ENCODE peak calls at places on chromosome 13, in six cellular contexts. One of them, this sample, is unnamed.

GRCh38 chr13:40668335-40668734 is 1.9 kb upstream of the FOXO1 start:
- DNase-seq in activated naive CD4-positive, alpha-beta T cell treated with Interleukin-2 at 50 U/mL for 16 hours: peak; percentile 33
- DNase-seq in SW 1271: no peak
- DNase-seq in CD4-positive, alpha-beta memory T cell: peak; percentile 33
- DNase-seq in Right ventricle myocardium superior: peak; percentile 67
- DNase-seq in iPS DF 19.7: no peak
- DNase-seq in this sample: no peak

GRCh38 chr13:94020833-94021232 is 458.6 kb downstream of the DCT start:
- DNase-seq in activated naive CD4-positive, alpha-beta T cell treated with Interleukin-2 at 50 U/mL for 16 hours: no peak
- DNase-seq in CD4-positive, alpha-beta memory T cell: no peak
- DNase-seq in SW 1271: no peak
- DNase-seq in Right ventricle myocardium superior: no peak
- DNase-seq in iPS DF 19.7: no peak
- DNase-seq in this sample: no peak

GRCh38 chr13:74575729-74576125 is 441.5 kb upstream of the KLF12 start:
- DNase-seq in SW 1271: no peak
- DNase-seq in iPS DF 19.7: peak; percentile 15
- DNase-seq in CD4-positive, alpha-beta memory T cell: peak; percentile 54
- DNase-seq in activated naive CD4-positive, alpha-beta T cell treated with Interleukin-2 at 50 U/mL for 16 hours: peak; percentile 46
- DNase-seq in Right ventricle myocardium superior: peak; percentile 91
- DNase-seq in this sample: no peak

GRCh38 chr13:77143325-77143907 is 116.5 kb upstream of the FBXL3 start:
- DNase-seq in activated naive CD4-positive, alpha-beta T cell treated with Interleukin-2 at 50 U/mL for 16 hours: no peak
- DNase-seq in SW 1271: no peak
- DNase-seq in Right ventricle myocardium superior: no peak
- DNase-seq in iPS DF 19.7: no peak
- DNase-seq in CD4-positive, alpha-beta memory T cell: no peak
- DNase-seq in this sample: no peak

GRCh38 chr13:29654807-29655547 is 59.5 kb upstream of the SLC7A1 start:
- DNase-seq in Right ventricle myocardium superior: no peak
- DNase-seq in CD4-positive, alpha-beta memory T cell: no peak
- DNase-seq in activated naive CD4-positive, alpha-beta T cell treated with Interleukin-2 at 50 U/mL for 16 hours: no peak
- DNase-seq in SW 1271: no peak
- DNase-seq in iPS DF 19.7: no peak
- DNase-seq in this sample: no peak

GRCh38 chr13:106038752-106039151 is 496.7 kb downstream of the EFNB2 start:
- DNase-seq in Right ventricle myocardium superior: no peak
- DNase-seq in SW 1271: no peak
- DNase-seq in activated naive CD4-positive, alpha-beta T cell treated with Interleukin-2 at 50 U/mL for 16 hours: no peak
- DNase-seq in iPS DF 19.7: no peak
- DNase-seq in CD4-positive, alpha-beta memory T cell: no peak
- DNase-seq in this sample: no peak

GRCh38 chr13:112487127-112487517 is 100.8 kb downstream of the TUBGCP3 start:
- DNase-seq in Right ventricle myocardium superior: no peak
- DNase-seq in iPS DF 19.7: no peak
- DNase-seq in CD4-positive, alpha-beta memory T cell: no peak
- DNase-seq in activated naive CD4-positive, alpha-beta T cell treated with Interleukin-2 at 50 U/mL for 16 hours: no peak
- DNase-seq in SW 1271: no peak
- DNase-seq in this sample: no peak

GRCh38 chr13:99192480-99192879 is 8.2 kb upstream of the UBAC2 start:
- DNase-seq in SW 1271: no peak
- DNase-seq in CD4-positive, alpha-beta memory T cell: no peak
- DNase-seq in Right ventricle myocardium superior: no peak
- DNase-seq in activated naive CD4-positive, alpha-beta T cell treated with Interleukin-2 at 50 U/mL for 16 hours: no peak
- DNase-seq in iPS DF 19.7: no peak
- DNase-seq in this sample: no peak

GRCh38 chr13:99331881-99332293 is 24.7 kb upstream of the GPR183 start:
- DNase-seq in SW 1271: no peak
- DNase-seq in activated naive CD4-positive, alpha-beta T cell treated with Interleukin-2 at 50 U/mL for 16 hours: no peak
- DNase-seq in Right ventricle myocardium superior: no peak
- DNase-seq in iPS DF 19.7: no peak
- DNase-seq in CD4-positive, alpha-beta memory T cell: no peak
- DNase-seq in this sample: no peak

GRCh38 chr13:39767791-39768564 is 112.5 kb downstream of the COG6 start:
- DNase-seq in SW 1271: no peak
- DNase-seq in Right ventricle myocardium superior: no peak
- DNase-seq in iPS DF 19.7: no peak
- DNase-seq in activated naive CD4-positive, alpha-beta T cell treated with Interleukin-2 at 50 U/mL for 16 hours: no peak
- DNase-seq in CD4-positive, alpha-beta memory T cell: no peak
- DNase-seq in this sample: no peak

GRCh38 chr13:18235756-18236527 is 945.7 kb downstream of the TUBA3C start:
- DNase-seq in SW 1271: no peak
- DNase-seq in CD4-positive, alpha-beta memory T cell: no peak
- DNase-seq in iPS DF 19.7: no peak
- DNase-seq in Right ventricle myocardium superior: no peak
- DNase-seq in activated naive CD4-positive, alpha-beta T cell treated with Interleukin-2 at 50 U/mL for 16 hours: no peak
- DNase-seq in this sample: no peak

GRCh38 chr13:61149333-61149730 is 266.3 kb downstream of the PCDH20 start:
- DNase-seq in iPS DF 19.7: no peak
- DNase-seq in activated naive CD4-positive, alpha-beta T cell treated with Interleukin-2 at 50 U/mL for 16 hours: no peak
- DNase-seq in Right ventricle myocardium superior: no peak
- DNase-seq in SW 1271: no peak
- DNase-seq in CD4-positive, alpha-beta memory T cell: no peak
- DNase-seq in this sample: no peak

GRCh38 chr13:51793570-51794273 is 10.2 kb downstream of the DHRS12 start:
- DNase-seq in Right ventricle myocardium superior: no peak
- DNase-seq in SW 1271: no peak
- DNase-seq in iPS DF 19.7: no peak
- DNase-seq in activated naive CD4-positive, alpha-beta T cell treated with Interleukin-2 at 50 U/mL for 16 hours: peak; percentile 56
- DNase-seq in CD4-positive, alpha-beta memory T cell: no peak
- DNase-seq in this sample: no peak

GRCh38 chr13:59103004-59103768 is 1060.5 kb downstream of the DIAPH3 start:
- DNase-seq in activated naive CD4-positive, alpha-beta T cell treated with Interleukin-2 at 50 U/mL for 16 hours: no peak
- DNase-seq in CD4-positive, alpha-beta memory T cell: no peak
- DNase-seq in SW 1271: no peak
- DNase-seq in Right ventricle myocardium superior: no peak
- DNase-seq in iPS DF 19.7: no peak
- DNase-seq in this sample: no peak

GRCh38 chr13:97928306-97928705 is 25.2 kb upstream of the IPO5 start:
- DNase-seq in Right ventricle myocardium superior: no peak
- DNase-seq in activated naive CD4-positive, alpha-beta T cell treated with Interleukin-2 at 50 U/mL for 16 hours: no peak
- DNase-seq in iPS DF 19.7: no peak
- DNase-seq in CD4-positive, alpha-beta memory T cell: no peak
- DNase-seq in SW 1271: no peak
- DNase-seq in this sample: peak; percentile 35

GRCh38 chr13:36332986-36333385 is 13.2 kb downstream of the SPART start:
- DNase-seq in Right ventricle myocardium superior: no peak
- DNase-seq in activated naive CD4-positive, alpha-beta T cell treated with Interleukin-2 at 50 U/mL for 16 hours: no peak
- DNase-seq in iPS DF 19.7: no peak
- DNase-seq in SW 1271: no peak
- DNase-seq in CD4-positive, alpha-beta memory T cell: no peak
- DNase-seq in this sample: no peak

GRCh38 chr13:31968473-31968872 is 63.1 kb upstream of the FRY start:
- DNase-seq in iPS DF 19.7: no peak
- DNase-seq in CD4-positive, alpha-beta memory T cell: no peak
- DNase-seq in Right ventricle myocardium superior: no peak
- DNase-seq in SW 1271: no peak
- DNase-seq in activated naive CD4-positive, alpha-beta T cell treated with Interleukin-2 at 50 U/mL for 16 hours: no peak
- DNase-seq in this sample: no peak

GRCh38 chr13:46687810-46688209 is 109.2 kb downstream of the ESD start:
- DNase-seq in activated naive CD4-positive, alpha-beta T cell treated with Interleukin-2 at 50 U/mL for 16 hours: no peak
- DNase-seq in Right ventricle myocardium superior: no peak
- DNase-seq in iPS DF 19.7: peak; percentile 63
- DNase-seq in SW 1271: no peak
- DNase-seq in CD4-positive, alpha-beta memory T cell: peak; percentile 21
- DNase-seq in this sample: no peak

GRCh38 chr13:80211573-80211972 is 129.4 kb downstream of the SPRY2 start:
- DNase-seq in activated naive CD4-positive, alpha-beta T cell treated with Interleukin-2 at 50 U/mL for 16 hours: no peak
- DNase-seq in iPS DF 19.7: no peak
- DNase-seq in Right ventricle myocardium superior: no peak
- DNase-seq in CD4-positive, alpha-beta memory T cell: no peak
- DNase-seq in SW 1271: no peak
- DNase-seq in this sample: no peak

GRCh38 chr13:84400711-84401110 is 518.4 kb upstream of the SLITRK1 start:
- DNase-seq in iPS DF 19.7: no peak
- DNase-seq in SW 1271: peak; percentile 24
- DNase-seq in activated naive CD4-positive, alpha-beta T cell treated with Interleukin-2 at 50 U/mL for 16 hours: no peak
- DNase-seq in CD4-positive, alpha-beta memory T cell: no peak
- DNase-seq in Right ventricle myocardium superior: no peak
- DNase-seq in this sample: no peak

GRCh38 chr13:71880753-71881541 is 13.9 kb upstream of the DACH1 start:
- DNase-seq in CD4-positive, alpha-beta memory T cell: no peak
- DNase-seq in SW 1271: no peak
- DNase-seq in activated naive CD4-positive, alpha-beta T cell treated with Interleukin-2 at 50 U/mL for 16 hours: no peak
- DNase-seq in iPS DF 19.7: no peak
- DNase-seq in Right ventricle myocardium superior: no peak
- DNase-seq in this sample: no peak

GRCh38 chr13:48560657-48561337 is 27.9 kb upstream of the RCBTB2 start:
- DNase-seq in Right ventricle myocardium superior: no peak
- DNase-seq in activated naive CD4-positive, alpha-beta T cell treated with Interleukin-2 at 50 U/mL for 16 hours: no peak
- DNase-seq in CD4-positive, alpha-beta memory T cell: no peak
- DNase-seq in SW 1271: no peak
- DNase-seq in iPS DF 19.7: no peak
- DNase-seq in this sample: no peak

GRCh38 chr13:48866204-48866603 is 109.5 kb upstream of the FNDC3A start:
- DNase-seq in iPS DF 19.7: no peak
- DNase-seq in CD4-positive, alpha-beta memory T cell: no peak
- DNase-seq in activated naive CD4-positive, alpha-beta T cell treated with Interleukin-2 at 50 U/mL for 16 hours: no peak
- DNase-seq in SW 1271: no peak
- DNase-seq in Right ventricle myocardium superior: no peak
- DNase-seq in this sample: no peak

GRCh38 chr13:78192721-78193120 is 274.1 kb upstream of the EDNRB start:
- DNase-seq in activated naive CD4-positive, alpha-beta T cell treated with Interleukin-2 at 50 U/mL for 16 hours: no peak
- DNase-seq in iPS DF 19.7: no peak
- DNase-seq in SW 1271: no peak
- DNase-seq in Right ventricle myocardium superior: no peak
- DNase-seq in CD4-positive, alpha-beta memory T cell: no peak
- DNase-seq in this sample: no peak

GRCh38 chr13:29954082-29955043 is 103.9 kb upstream of the UBL3 start:
- DNase-seq in iPS DF 19.7: no peak
- DNase-seq in Right ventricle myocardium superior: no peak
- DNase-seq in SW 1271: no peak
- DNase-seq in activated naive CD4-positive, alpha-beta T cell treated with Interleukin-2 at 50 U/mL for 16 hours: peak; percentile 41
- DNase-seq in CD4-positive, alpha-beta memory T cell: peak; percentile 68
- DNase-seq in this sample: no peak

GRCh38 chr13:18949489-18949761 is 232.2 kb downstream of the TUBA3C start:
- DNase-seq in iPS DF 19.7: no peak
- DNase-seq in activated naive CD4-positive, alpha-beta T cell treated with Interleukin-2 at 50 U/mL for 16 hours: no peak
- DNase-seq in CD4-positive, alpha-beta memory T cell: no peak
- DNase-seq in Right ventricle myocardium superior: no peak
- DNase-seq in SW 1271: no peak
- DNase-seq in this sample: no peak

GRCh38 chr13:96967248-96967745 is 27.0 kb downstream of the OXGR1 start:
- DNase-seq in Right ventricle myocardium superior: no peak
- DNase-seq in SW 1271: no peak
- DNase-seq in activated naive CD4-positive, alpha-beta T cell treated with Interleukin-2 at 50 U/mL for 16 hours: no peak
- DNase-seq in iPS DF 19.7: no peak
- DNase-seq in CD4-positive, alpha-beta memory T cell: no peak
- DNase-seq in this sample: no peak